ENCODE peak calls at places on chromosomes 6 and 20, in eight cellular contexts. S, V, Y, Q, T, N, A and F are unnamed samples.

GRCh38 chr6:12483712-12484111 is 193.6 kb downstream of the EDN1 start:
- DNase-seq in S (no peak), V (no peak), Y (no peak), Q (peak), T (no peak), N (no peak), A (no peak), F (no peak)

GRCh38 chr20:19673575-19673974 is 84.5 kb upstream of the RIN2 start:
- DNase-seq in S (no peak), V (no peak), Y (no peak), Q (no peak), T (no peak), N (no peak), A (no peak), F (no peak)

GRCh38 chr6:11497881-11498280 is 39.7 kb upstream of the TMEM170B start:
- DNase-seq in S (no peak), V (no peak), Y (no peak), Q (no peak), T (no peak), N (no peak), A (no peak), F (no peak)

GRCh38 chr6:40626886-40627285 is 39.7 kb upstream of the LRFN2 start:
- DNase-seq in S (no peak), V (no peak), Y (no peak), Q (no peak), T (no peak), N (no peak), A (no peak), F (no peak)

GRCh38 chr6:33837971-33838665 is 34.3 kb upstream of the MLN start:
- DNase-seq in S (peak), V (no peak), Y (no peak), Q (peak), T (no peak), N (no peak), A (no peak), F (no peak)

GRCh38 chr6:18207438-18207837 is 52.2 kb downstream of the KDM1B start:
- DNase-seq in S (no peak), V (no peak), Y (no peak), Q (no peak), T (no peak), N (no peak), A (no peak), F (peak)

GRCh38 chr6:164208371-164208770 is 793.9 kb downstream of the QKI start:
- DNase-seq in S (no peak), V (no peak), Y (no peak), Q (no peak), T (no peak), N (no peak), A (no peak), F (no peak)

GRCh38 chr6:6210994-6211393 is 109.5 kb downstream of the F13A1 start:
- DNase-seq in S (no peak), V (no peak), Y (no peak), Q (no peak), T (no peak), N (no peak), A (no peak), F (no peak)

GRCh38 chr6:151494235-151494950 is 576 bp downstream of the CCDC170 start:
- DNase-seq in S (peak), V (no peak), Y (no peak), Q (no peak), T (no peak), N (peak), A (no peak), F (no peak)

GRCh38 chr6:104689551-104690205 is 170.0 kb downstream of the HACE1 start:
- DNase-seq in S (no peak), V (no peak), Y (no peak), Q (peak), T (no peak), N (no peak), A (no peak), F (no peak)

GRCh38 chr20:25237610-25238318 is 10.1 kb upstream of the PYGB start:
- DNase-seq in S (no peak), V (no peak), Y (no peak), Q (peak), T (no peak), N (no peak), A (no peak), F (no peak)

GRCh38 chr20:63351811-63352591 is 9.1 kb downstream of the CHRNA4 start:
- DNase-seq in S (peak), V (no peak), Y (peak), Q (no peak), T (no peak), N (no peak), A (no peak), F (peak)

GRCh38 chr20:8073024-8073832 is 53.7 kb upstream of the TMX4 start:
- DNase-seq in S (no peak), V (no peak), Y (no peak), Q (peak), T (no peak), N (no peak), A (no peak), F (no peak)

GRCh38 chr6:163352966-163353365 is 61.6 kb upstream of the QKI start:
- DNase-seq in S (no peak), V (no peak), Y (no peak), Q (no peak), T (no peak), N (no peak), A (no peak), F (no peak)

GRCh38 chr6:83862776-83863471 is 3.4 kb downstream of the CYB5R4 start:
- DNase-seq in S (no peak), V (no peak), Y (no peak), Q (no peak), T (no peak), N (no peak), A (no peak), F (no peak)